ENCODE peak calls at places on chromosomes 7 and 10, in four cellular contexts. R, T, V and J are unnamed samples.
A peak's percentile ranks its signal among the peaks of the same experiment; 100 is the strongest.

GRCh38 chr7:105800849-105801534 is 75.4 kb downstream of the ATXN7L1 start:
- DNase-seq in T (no peak), R (no peak), V (no peak), J (no peak)

GRCh38 chr10:83076443-83076842 is 1062.9 kb upstream of the GHITM start:
- DNase-seq in R (no peak), V (no peak), T (no peak), J (no peak)

GRCh38 chr7:95723583-95724180 is 48.7 kb upstream of the DYNC1I1 start:
- DNase-seq in V (peak; percentile 73), T (no peak), R (peak; percentile 71), J (no peak)

GRCh38 chr7:155163696-155164095 is 93.6 kb downstream of the HTR5A start:
- DNase-seq in T (no peak), R (no peak), V (no peak), J (no peak)

GRCh38 chr7:132933076-132933466 is 148.8 kb downstream of the CHCHD3 start:
- DNase-seq in T (no peak), R (peak; percentile 35), V (peak; percentile 14), J (no peak)

GRCh38 chr10:22453320-22453719 is 108.0 kb downstream of the SPAG6 start:
- DNase-seq in V (no peak), R (no peak), T (no peak), J (no peak)

GRCh38 chr10:116207180-116207579 is 65.8 kb downstream of the GFRA1 start:
- DNase-seq in T (no peak), R (no peak), V (no peak), J (no peak)

GRCh38 chr10:101066146-101066889 is 4.5 kb downstream of the KAZALD1 start:
- DNase-seq in T (peak; percentile 83), R (peak; percentile 89), V (peak; percentile 83), J (no peak)

GRCh38 chr7:91034459-91035368 is 229.5 kb upstream of the FZD1 start:
- DNase-seq in T (no peak), V (peak; percentile 67), R (peak; percentile 25), J (no peak)

GRCh38 chr10:60390224-60390626 is 550 bp upstream of the ANK3 start:
- DNase-seq in R (no peak), V (no peak), T (no peak), J (no peak)

GRCh38 chr7:32594965-32595364 is 99.7 kb downstream of the AVL9 start:
- DNase-seq in V (no peak), R (no peak), T (no peak), J (no peak)

GRCh38 chr10:122112625-122113160 is 123.7 kb downstream of the TACC2 start:
- DNase-seq in T (peak; percentile 91), R (peak; percentile 84), V (peak; percentile 95), J (peak; percentile 69)

GRCh38 chr7:55533729-55534080 is 38.6 kb downstream of the VOPP1 start:
- DNase-seq in R (no peak), T (no peak), V (no peak), J (no peak)

GRCh38 chr7:157926521-157927167 is 589.8 kb downstream of the DNAJB6 start:
- DNase-seq in R (no peak), T (no peak), V (no peak), J (no peak)

GRCh38 chr10:30581779-30582380 is 47.7 kb downstream of the LYZL2 start:
- DNase-seq in T (no peak), R (peak; percentile 30), V (peak; percentile 70), J (no peak)

GRCh38 chr10:69873141-69873540 is 71.4 kb downstream of the COL13A1 start:
- DNase-seq in V (no peak), T (no peak), R (no peak), J (no peak)

GRCh38 chr7:112938895-112939588 is 147.6 kb downstream of the GPR85 start:
- DNase-seq in T (peak; percentile 31), V (peak; percentile 50), R (peak; percentile 47), J (no peak)

GRCh38 chr7:135321556-135321955 is 87.9 kb downstream of the STRA8 start:
- DNase-seq in V (peak; percentile 25), R (peak; percentile 76), T (no peak), J (no peak)

GRCh38 chr7:104252409-104253134 is 44.8 kb upstream of the ORC5 start:
- DNase-seq in R (peak; percentile 17), V (no peak), T (no peak), J (no peak)

GRCh38 chr10:78362406-78363022 is 328.9 kb downstream of the RPS24 start:
- DNase-seq in T (no peak), V (no peak), R (no peak), J (no peak)

GRCh38 chr7:33700001-33700899 is 205.1 kb upstream of the BMPER start:
- DNase-seq in T (no peak), V (no peak), R (no peak), J (no peak)